ENCODE peak calls at places on chromosomes 12 and 14, in five cellular contexts. L, H, B, P and K are unnamed samples. For H3K4me1, the result is how much of the 10 kb centered on the place peaks cover.

GRCh38 chr14:54669759-54670630 is 103.1 kb downstream of the SAMD4A start:
- DNase-seq in P (no peak), H (peak), L (no peak), B (no peak), K (peak)

GRCh38 chr14:58238252-58239247 is 6.1 kb upstream of the PSMA3 start:
- DNase-seq in B (no peak), L (no peak), H (no peak), P (peak), K (peak)

GRCh38 chr14:56342419-56342901 is 224.2 kb downstream of the PELI2 start:
- DNase-seq in H (no peak), L (no peak), P (no peak), B (no peak), K (no peak)

GRCh38 chr14:85402546-85403162 is 127.3 kb upstream of the FLRT2 start:
- DNase-seq in P (no peak), L (no peak), B (no peak), H (no peak), K (no peak)

GRCh38 chr12:75646329-75646940 is 135.0 kb upstream of the KRR1 start:
- DNase-seq in B (no peak), L (no peak), P (peak), H (no peak), K (no peak)

GRCh38 chr14:95092723-95093122 is 64.6 kb downstream of the DICER1 start:
- DNase-seq in B (no peak), H (no peak), L (no peak), P (no peak), K (no peak)

GRCh38 chr14:104644656-104645055 is 40.1 kb upstream of the TMEM179 start:
- DNase-seq in H (no peak), P (peak), B (no peak), L (no peak), K (no peak)

GRCh38 chr12:123050331-123050809 is 69.9 kb downstream of the ARL6IP4 start:
- DNase-seq in H (no peak), B (no peak), L (no peak), P (no peak), K (no peak)

GRCh38 chr12:121240484-121241202 is 30.7 kb downstream of the P2RX4 start:
- DNase-seq in H (peak), B (peak), P (peak), L (peak), K (peak)

GRCh38 chr14:101563654-101564443 is 2.6 kb downstream of the DIO3 start:
- DNase-seq in B (peak), P (peak), L (no peak), H (no peak), K (no peak)
- H3K4me1 ChIP-seq in B (under half), P (under half), L (under half), H (under half), K (under half)

GRCh38 chr12:45669762-45670161 is 59.7 kb upstream of the ARID2 start:
- DNase-seq in P (no peak), H (no peak), L (no peak), B (no peak), K (no peak)
- H3K4me1 ChIP-seq in P (under half), H (under half), L (under half), B (under half), K (under half)

GRCh38 chr14:65299837-65300236 is 112.7 kb upstream of the FUT8 start:
- DNase-seq in H (no peak), L (no peak), P (peak), B (no peak), K (no peak)
- H3K4me1 ChIP-seq in H (under half), L (under half), P (under half), B (under half), K (under half)

GRCh38 chr14:91171291-91171690 is 57.4 kb downstream of the DGLUCY start:
- DNase-seq in L (no peak), P (no peak), B (no peak), H (no peak), K (no peak)

GRCh38 chr14:91169951-91170350 is 56.1 kb downstream of the DGLUCY start:
- DNase-seq in L (no peak), P (no peak), B (no peak), H (no peak), K (no peak)

GRCh38 chr14:91164676-91165075 is 50.8 kb downstream of the DGLUCY start:
- DNase-seq in B (peak), H (peak), L (no peak), P (no peak), K (no peak)

GRCh38 chr14:91170504-91171121 is 56.7 kb downstream of the DGLUCY start:
- DNase-seq in B (no peak), H (no peak), P (no peak), L (no peak), K (no peak)

GRCh38 chr14:91167380-91167770 is 53.5 kb downstream of the DGLUCY start:
- DNase-seq in B (no peak), L (no peak), H (no peak), P (no peak), K (no peak)
- H3K4me1 ChIP-seq in B (under half), L (under half), H (under half), P (under half), K (under half)

DNA sequence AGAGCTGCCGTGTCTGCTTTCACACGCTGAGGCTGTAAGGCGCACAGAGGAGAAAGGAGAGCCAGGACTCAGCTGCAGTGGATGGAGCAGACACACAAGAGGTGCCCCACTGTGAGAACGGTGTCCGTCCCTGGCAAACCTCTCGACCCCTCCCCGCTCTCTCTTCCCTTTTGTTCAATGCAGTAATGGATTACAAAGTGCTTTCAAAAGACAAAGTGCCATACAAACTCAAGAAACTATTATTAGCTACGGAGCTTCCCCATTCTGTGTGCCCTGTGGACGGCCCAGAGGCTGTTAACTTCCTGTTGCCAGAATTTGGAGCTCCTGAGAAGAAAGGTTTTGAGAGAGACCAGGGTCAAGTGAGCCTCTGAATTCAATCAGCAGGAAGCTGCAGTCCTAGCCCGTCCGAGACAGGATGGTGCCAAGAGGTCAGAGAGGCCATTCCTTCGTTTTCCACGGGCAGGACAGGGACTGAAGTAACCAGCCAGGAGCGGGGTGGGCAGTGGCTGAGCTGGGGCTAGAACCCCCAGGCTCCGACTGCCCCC is 15.8 kb downstream of the CCND2 start:
- DNase-seq in B (no peak), P (no peak), H (no peak), L (no peak), K (no peak)
- H3K4me1 ChIP-seq in B (under half), P (under half), H (under half), L (half or more), K (half or more)

GRCh38 chr14:93041830-93042229 is 73.9 kb downstream of the ITPK1 start:
- DNase-seq in H (no peak), B (no peak), L (no peak), P (no peak), K (no peak)
- H3K4me1 ChIP-seq in H (half or more), B (half or more), L (half or more), P (under half), K (under half)

GRCh38 chr12:132505852-132506219 is 15.9 kb downstream of the FBRSL1 start:
- DNase-seq in L (no peak), B (no peak), H (no peak), P (no peak), K (no peak)

GRCh38 chr12:132506730-132507538 is 17.0 kb downstream of the FBRSL1 start:
- DNase-seq in B (peak), H (peak), L (peak), P (peak), K (peak)

GRCh38 chr12:132503611-132504204 is 13.8 kb downstream of the FBRSL1 start:
- DNase-seq in H (no peak), P (no peak), L (no peak), B (no peak), K (no peak)

GRCh38 chr12:132506328-132506727 is 16.4 kb downstream of the FBRSL1 start:
- DNase-seq in H (no peak), L (no peak), B (no peak), P (no peak), K (no peak)

DNA sequence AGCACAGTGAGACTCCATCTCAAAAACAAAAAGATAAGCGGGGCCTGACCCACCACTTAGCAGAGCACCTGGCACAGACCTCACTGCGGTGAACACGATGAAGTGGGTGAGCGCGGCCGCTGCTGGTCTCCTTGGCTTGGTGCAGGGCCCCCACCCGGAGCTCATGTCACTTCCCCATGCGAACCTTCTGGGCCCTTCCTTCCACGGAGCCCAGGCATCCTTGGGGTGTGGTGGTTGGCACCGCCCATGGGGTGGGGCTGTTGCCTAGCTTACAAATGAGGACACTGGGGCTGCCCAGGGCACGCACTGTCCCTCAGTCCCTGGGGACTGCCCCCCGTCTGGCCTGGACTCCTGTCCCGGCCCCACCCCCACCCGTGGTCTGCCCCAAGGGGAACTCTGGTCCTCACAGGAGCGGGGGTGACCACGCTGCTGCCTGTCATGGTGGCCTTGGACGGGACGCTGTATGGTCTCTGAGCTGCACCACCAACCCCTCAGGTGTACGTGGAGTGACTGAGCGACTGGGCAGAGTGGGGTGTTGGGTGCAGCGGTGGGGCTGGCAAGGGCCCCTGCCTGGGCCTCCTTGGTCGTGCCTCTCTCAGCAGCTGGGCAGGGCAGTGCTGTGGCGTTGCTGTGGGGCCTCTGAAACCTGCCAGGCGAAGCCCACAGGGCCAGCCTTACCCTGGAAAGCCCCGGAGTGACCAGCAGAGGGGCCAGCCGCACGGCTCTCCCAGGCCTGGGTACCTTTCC is 15.3 kb downstream of the FBRSL1 start:
- DNase-seq in L (no peak), B (peak), P (no peak), H (peak), K (no peak)
- H3K4me1 ChIP-seq in L (half or more), B (half or more), P (under half), H (under half), K (half or more)

GRCh38 chr14:77126461-77126990 is 15.1 kb downstream of the ZDHHC22 start:
- DNase-seq in L (no peak), B (no peak), H (no peak), P (no peak), K (no peak)
- H3K4me1 ChIP-seq in L (under half), B (under half), H (under half), P (under half), K (under half)

DNA sequence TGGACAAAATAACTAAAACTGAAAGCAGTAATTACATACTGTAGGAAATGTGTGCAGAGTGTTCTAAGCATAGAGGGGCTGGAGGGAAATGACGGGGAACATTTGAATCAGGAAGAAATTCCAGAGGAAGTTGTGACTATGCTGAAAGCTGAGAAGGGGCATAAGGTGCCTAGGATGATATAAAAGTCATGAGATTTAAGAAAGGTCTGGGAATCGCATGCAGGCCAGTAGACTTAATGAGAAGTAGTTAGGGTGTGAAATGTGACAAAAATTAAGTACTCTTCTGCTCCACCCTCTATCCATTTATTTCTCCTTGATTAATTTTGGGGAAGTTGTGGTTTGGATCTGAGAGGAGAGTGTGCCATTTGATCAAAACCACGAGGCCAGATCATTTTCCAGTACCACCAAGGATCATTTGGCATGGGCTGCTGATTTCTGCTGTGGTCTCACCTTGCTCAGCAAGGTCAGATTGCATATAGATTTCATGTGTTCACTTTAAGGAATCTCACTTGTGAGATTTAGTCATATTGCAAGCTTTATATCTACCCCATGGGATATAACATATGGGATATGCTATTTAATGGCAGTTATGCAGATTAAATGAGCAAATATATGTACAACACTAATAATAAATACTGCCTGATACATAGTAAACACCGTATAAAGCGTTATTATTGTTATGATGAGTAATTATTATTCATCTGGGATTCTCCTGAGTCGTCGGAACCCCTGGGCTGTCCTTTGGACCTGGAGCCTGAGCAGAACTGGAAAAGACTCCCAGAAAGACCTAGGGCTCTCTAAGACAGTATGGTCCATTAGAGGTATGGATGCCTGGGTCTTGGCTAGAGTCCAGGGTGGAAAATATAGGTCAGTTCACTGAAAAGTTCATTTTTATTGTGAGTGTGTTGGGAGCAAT is 72.3 kb downstream of the SRGAP1 start:
- DNase-seq in B (no peak), L (no peak), P (no peak), H (no peak), K (no peak)
- H3K4me1 ChIP-seq in B (under half), L (under half), P (under half), H (under half), K (under half)